ENCODE peak calls at places on chromosomes 1 and 21, in nine cellular contexts. G is GM10248; P is T-helper 9 cell; T is activated CD4-positive, alpha-beta T cell treated with anti-CD3 and anti-CD28 coated beads for 4 hours; R is A549; B is psoas muscle; E is GM12865; S is myocyte; C is progenitor cell of endocrine pancreas. V is an unnamed sample.

GRCh38 chr1:84298688-84299535 is 2.6 kb upstream of the SAMD13 start:
- DNase-seq in G (peak; percentile 64), P (no peak), T (no peak), R (peak; percentile 41), B (peak; percentile 66), E (peak; percentile 45), S (peak; percentile 59), C (peak; percentile 30), V (no peak)

GRCh38 chr1:72366473-72366872 is 84.1 kb upstream of the NEGR1 start:
- DNase-seq in G (no peak), P (no peak), T (no peak), R (no peak), B (peak; percentile 41), E (peak; percentile 6), S (peak; percentile 52), C (no peak), V (no peak)

GRCh38 chr1:162206749-162207635 is 137.5 kb downstream of the NOS1AP start:
- DNase-seq in G (no peak), P (no peak), T (no peak), R (no peak), B (no peak), E (no peak), S (peak; percentile 78), C (no peak), V (no peak)

GRCh38 chr1:230550428-230550827 is 91.9 kb upstream of the COG2 start:
- DNase-seq in G (no peak), P (no peak), T (no peak), R (no peak), B (no peak), E (no peak), S (peak; percentile 51), C (no peak), V (no peak)

GRCh38 chr1:12130466-12131130 is 36.2 kb upstream of the TNFRSF1B start:
- DNase-seq in G (no peak), P (no peak), T (no peak), R (no peak), B (no peak), E (no peak), S (no peak), C (no peak), V (no peak)

GRCh38 chr1:3483801-3484444 is 29.5 kb downstream of the ARHGEF16 start:
- DNase-seq in G (peak; percentile 80), P (peak; percentile 27), T (peak; percentile 18), R (peak; percentile 23), B (peak; percentile 71), E (no peak), S (peak; percentile 8), C (peak; percentile 54), V (peak; percentile 10)

GRCh38 chr1:160149706-160150105 is 1.7 kb upstream of the ATP1A4 start:
- DNase-seq in G (no peak), P (no peak), T (no peak), R (no peak), B (no peak), E (no peak), S (peak; percentile 59), C (no peak), V (no peak)

GRCh38 chr1:7255303-7256058 is 470.2 kb downstream of the CAMTA1 start:
- DNase-seq in G (no peak), P (no peak), T (no peak), R (no peak), B (no peak), E (no peak), S (no peak), C (no peak), V (no peak)

GRCh38 chr1:84300991-84301758 is at the start of gene SAMD13:
- DNase-seq in G (peak; percentile 25), P (peak; percentile 21), T (peak; percentile 38), R (peak; percentile 18), B (peak; percentile 65), E (peak; percentile 72), S (peak; percentile 79), C (no peak), V (no peak)

GRCh38 chr1:161816201-161816600 is 50.1 kb downstream of the ATF6 start:
- DNase-seq in G (no peak), P (no peak), T (no peak), R (no peak), B (no peak), E (no peak), S (peak; percentile 55), C (no peak), V (no peak)

GRCh38 chr1:201619513-201619912 is 80.6 kb downstream of the NAV1 start:
- DNase-seq in G (no peak), P (no peak), T (no peak), R (no peak), B (no peak), E (no peak), S (no peak), C (no peak), V (no peak)

GRCh38 chr1:173020138-173020742 is 30.5 kb downstream of the TNFSF18 start:
- DNase-seq in G (peak; percentile 32), P (no peak), T (no peak), R (no peak), B (no peak), E (peak; percentile 74), S (no peak), C (no peak), V (no peak)

GRCh38 chr1:218660678-218661053 is 315.5 kb downstream of the TGFB2 start:
- DNase-seq in G (no peak), P (no peak), T (no peak), R (peak; percentile 25), B (no peak), E (no peak), S (no peak), C (no peak), V (no peak)

GRCh38 chr21:14495075-14495474 is 51.0 kb downstream of the SAMSN1 start:
- DNase-seq in G (no peak), P (no peak), T (no peak), R (no peak), B (no peak), E (no peak), S (no peak), C (no peak), V (no peak)

GRCh38 chr1:41672641-41673313 is 188.3 kb upstream of the EDN2 start:
- DNase-seq in G (no peak), P (no peak), T (no peak), R (no peak), B (no peak), E (no peak), S (no peak), C (no peak), V (no peak)

GRCh38 chr1:184199036-184199796 is 147.7 kb downstream of the TSEN15 start:
- DNase-seq in G (no peak), P (no peak), T (no peak), R (no peak), B (no peak), E (no peak), S (peak; percentile 58), C (no peak), V (no peak)

GRCh38 chr1:117631761-117632160 is 25.9 kb downstream of the TENT5C start:
- DNase-seq in G (no peak), P (no peak), T (no peak), R (no peak), B (no peak), E (no peak), S (no peak), C (no peak), V (no peak)

GRCh38 chr1:109784551-109785252 is 21.0 kb upstream of the EPS8L3 start:
- DNase-seq in G (no peak), P (no peak), T (no peak), R (no peak), B (peak; percentile 23), E (no peak), S (no peak), C (no peak), V (no peak)

GRCh38 chr1:192243721-192244120 is 73.1 kb upstream of the RGS21 start:
- DNase-seq in G (no peak), P (no peak), T (no peak), R (no peak), B (no peak), E (no peak), S (no peak), C (no peak), V (no peak)

GRCh38 chr21:41801256-41801655 is 34.4 kb upstream of the RIPK4 start:
- DNase-seq in G (no peak), P (no peak), T (no peak), R (no peak), B (no peak), E (no peak), S (no peak), C (no peak), V (no peak)

GRCh38 chr1:184843732-184844495 is 89.3 kb upstream of the EDEM3 start:
- DNase-seq in G (peak; percentile 38), P (peak; percentile 65), T (peak; percentile 27), R (no peak), B (no peak), E (peak; percentile 85), S (peak; percentile 67), C (no peak), V (peak; percentile 71)

GRCh38 chr21:17915976-17916375 is 96.8 kb upstream of the C21orf91 start:
- DNase-seq in G (no peak), P (no peak), T (no peak), R (no peak), B (no peak), E (no peak), S (no peak), C (no peak), V (no peak)

GRCh38 chr1:202158810-202159533 is 1.4 kb downstream of the PTPN7 start:
- DNase-seq in G (peak; percentile 54), P (no peak), T (no peak), R (no peak), B (no peak), E (peak; percentile 76), S (no peak), C (no peak), V (no peak)

GRCh38 chr21:46319192-46319591 is 4.5 kb downstream of the C21orf58 start:
- DNase-seq in G (no peak), P (no peak), T (no peak), R (no peak), B (no peak), E (no peak), S (no peak), C (no peak), V (no peak)

GRCh38 chr1:87398644-87399043 is 70.0 kb downstream of the LMO4 start:
- DNase-seq in G (no peak), P (no peak), T (no peak), R (no peak), B (no peak), E (no peak), S (no peak), C (no peak), V (no peak)

GRCh38 chr1:235313931-235314678 is 13.9 kb downstream of the ARID4B start:
- DNase-seq in G (no peak), P (no peak), T (no peak), R (no peak), B (no peak), E (no peak), S (no peak), C (no peak), V (no peak)